ENCODE peak calls at places on chromosomes 13 and 19, in six cellular contexts. T, K, I, Y, R and P are unnamed samples. For H3K9me3, the result is how much of the 10 kb centered on the place peaks cover.

GRCh38 chr13:79779761-79780160 is 298.8 kb downstream of the NDFIP2 start:
- DNase-seq in R (no peak), I (no peak), K (peak), Y (peak), T (no peak), P (no peak)

GRCh38 chr19:33468361-33469170 is 53.0 kb downstream of the PEPD start:
- DNase-seq in T (no peak), I (no peak), K (no peak), Y (no peak), R (no peak), P (no peak)

GRCh38 chr13:40251343-40252032 is 415.0 kb downstream of the FOXO1 start:
- DNase-seq in K (no peak), T (no peak), Y (no peak), I (no peak), R (no peak), P (no peak)

GRCh38 chr19:30449673-30450072 is 77.5 kb downstream of the ZNF536 start:
- DNase-seq in T (no peak), I (no peak), K (no peak), Y (no peak), R (no peak), P (no peak)

GRCh38 chr19:40565355-40565754 is 11.3 kb upstream of the SHKBP1 start:
- DNase-seq in R (no peak), I (no peak), Y (no peak), K (no peak), T (no peak), P (no peak)

GRCh38 chr13:36244073-36244472 is 29.7 kb upstream of the SOHLH2 start:
- DNase-seq in Y (peak), K (no peak), R (no peak), I (no peak), T (no peak), P (no peak)

GRCh38 chr13:31885994-31886393 is 145.6 kb upstream of the FRY start:
- DNase-seq in Y (no peak), K (no peak), I (no peak), T (peak), R (no peak), P (no peak)

GRCh38 chr13:110307697-110308376 is 753 bp downstream of the COL4A2 start:
- DNase-seq in I (no peak), R (no peak), K (no peak), T (peak), Y (no peak), P (no peak)

GRCh38 chr19:54203151-54203611 is 2.5 kb downstream of the RPS9 start:
- DNase-seq in I (no peak), K (no peak), T (no peak), R (no peak), Y (peak), P (no peak)

GRCh38 chr19:2334986-2335846 is 6.7 kb downstream of the SPPL2B start:
- DNase-seq in K (no peak), T (no peak), R (no peak), Y (no peak), I (no peak), P (no peak)

GRCh38 chr13:74465279-74465678 is 331.1 kb upstream of the KLF12 start:
- DNase-seq in T (no peak), Y (no peak), I (no peak), K (no peak), R (no peak), P (no peak)

GRCh38 chr19:16117594-16118033 is 5.9 kb downstream of the RAB8A start:
- DNase-seq in K (no peak), I (no peak), Y (no peak), R (no peak), T (no peak), P (no peak)
- TF ChIP-seq CTCF in K (no peak), I (no peak), Y (peak), R (no peak), T (no peak), P (no peak)

DNA sequence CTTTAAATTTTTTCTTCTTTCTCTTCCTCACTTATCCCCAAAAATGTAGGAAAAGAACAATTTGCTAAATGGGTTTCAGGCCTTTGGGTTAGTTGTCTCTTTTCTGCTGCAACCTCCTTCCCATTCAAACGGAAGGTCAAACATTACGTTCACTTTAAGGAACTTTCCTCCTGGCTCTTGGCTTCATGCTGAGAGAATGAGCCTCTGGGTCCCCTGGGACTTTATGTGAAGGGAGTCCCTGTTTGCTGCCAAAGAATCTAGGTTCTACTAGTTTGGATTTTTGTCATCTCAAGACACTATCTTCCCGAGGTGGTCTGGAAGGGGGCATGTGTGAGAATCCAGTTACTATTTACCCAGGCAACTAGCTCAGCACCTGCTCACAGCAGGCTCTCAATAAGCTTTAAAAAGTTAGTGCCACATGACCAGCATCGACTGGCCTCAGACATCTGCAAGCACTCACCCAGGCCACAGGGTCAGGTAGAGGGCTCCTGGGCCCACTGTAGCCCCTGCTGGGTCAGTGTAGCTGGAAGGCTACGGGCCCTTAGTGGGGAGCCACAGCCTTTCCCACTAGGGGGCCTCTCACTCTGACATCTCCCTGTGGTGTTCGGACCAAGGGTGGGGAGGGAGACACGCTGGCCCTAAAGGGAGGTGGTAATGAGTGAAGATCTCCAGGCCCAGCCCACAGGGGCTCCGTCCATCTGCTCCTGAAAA is 40.5 kb downstream of the FAM124A start:
- DNase-seq in I (no peak), T (peak), K (no peak), Y (no peak), R (no peak), P (no peak)
- H3K27ac ChIP-seq in I (no peak), T (no peak), K (no peak), Y (no peak), R (peak), P (no peak)

DNA sequence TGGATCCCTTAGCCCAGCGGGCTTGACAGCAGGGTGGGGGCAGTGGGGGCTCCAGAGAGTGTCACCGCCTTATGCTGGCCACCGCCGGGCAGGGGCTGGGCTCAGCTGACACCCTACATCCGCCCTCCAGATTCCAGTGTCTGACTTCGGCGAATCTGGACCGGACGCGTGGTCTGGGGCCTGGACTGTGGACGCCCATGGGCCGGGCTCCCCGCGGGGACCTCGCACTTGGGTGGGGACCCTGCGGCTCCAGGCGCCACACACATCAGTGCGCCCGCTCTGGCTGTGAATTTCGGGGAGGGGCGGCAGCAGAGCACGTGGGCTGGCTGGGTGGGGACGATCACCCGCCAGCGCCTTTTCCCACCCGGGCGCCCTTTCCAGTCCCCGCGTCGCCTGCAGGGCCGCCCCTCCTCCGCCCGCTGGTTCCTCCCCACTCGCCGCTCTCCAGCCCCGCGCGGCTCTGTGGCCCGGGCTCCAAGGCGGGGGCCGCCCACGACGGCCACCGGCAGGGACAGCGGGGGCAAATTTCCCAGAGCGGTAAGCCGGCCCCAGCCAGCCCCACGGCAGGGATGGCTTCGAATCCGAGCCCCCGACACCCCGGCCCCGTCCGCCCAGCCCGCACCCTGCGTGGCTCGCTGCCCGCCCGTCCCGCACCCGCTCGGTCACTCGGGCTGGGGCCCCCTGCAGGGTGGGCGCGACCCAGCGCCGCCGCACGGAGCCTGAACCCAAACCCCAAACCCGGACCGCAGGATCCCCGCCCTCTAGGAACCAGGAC is 23.3 kb upstream of the ZNF99 start:
- DNase-seq in Y (no peak), R (no peak), K (no peak), I (no peak), T (no peak), P (no peak)
- H3K9me3 ChIP-seq in Y (under half), R (under half), K (under half), I (under half), T (under half), P (under half)

GRCh38 chr19:28560786-28561185 is 652.2 kb downstream of the UQCRFS1 start:
- DNase-seq in Y (no peak), K (no peak), T (no peak), R (no peak), I (no peak), P (no peak)
- TF ChIP-seq CTCF in Y (no peak), K (no peak), T (no peak), R (no peak), I (no peak), P (peak)

GRCh38 chr19:17861542-17862402 is 2.1 kb downstream of the RPL18A start:
- DNase-seq in I (no peak), K (no peak), T (no peak), Y (no peak), R (no peak), P (peak)
- H3K27ac ChIP-seq in I (no peak), K (peak), T (peak), Y (no peak), R (no peak), P (peak)

GRCh38 chr19:44164327-44164672 is 600 bp upstream of the ZNF226 start:
- DNase-seq in K (no peak), I (no peak), Y (no peak), T (no peak), R (no peak), P (no peak)
- H3K9me3 ChIP-seq in K (half or more), I (under half), Y (under half), T (under half), R (half or more), P (under half)

GRCh38 chr13:26623125-26623524 is 65.6 kb downstream of the WASF3 start:
- DNase-seq in K (no peak), I (no peak), R (no peak), T (peak), Y (no peak), P (no peak)

GRCh38 chr13:26629260-26629659 is 71.8 kb downstream of the WASF3 start:
- DNase-seq in Y (peak), T (no peak), K (no peak), I (no peak), R (no peak), P (no peak)

GRCh38 chr13:26624572-26624971 is 67.1 kb downstream of the WASF3 start:
- DNase-seq in I (no peak), T (no peak), R (no peak), Y (no peak), K (no peak), P (no peak)

GRCh38 chr13:26628706-26629105 is 71.2 kb downstream of the WASF3 start:
- DNase-seq in I (no peak), T (peak), K (no peak), R (no peak), Y (peak), P (no peak)
- TF ChIP-seq CTCF in I (no peak), T (peak), K (no peak), R (no peak), Y (peak), P (peak)

DNA sequence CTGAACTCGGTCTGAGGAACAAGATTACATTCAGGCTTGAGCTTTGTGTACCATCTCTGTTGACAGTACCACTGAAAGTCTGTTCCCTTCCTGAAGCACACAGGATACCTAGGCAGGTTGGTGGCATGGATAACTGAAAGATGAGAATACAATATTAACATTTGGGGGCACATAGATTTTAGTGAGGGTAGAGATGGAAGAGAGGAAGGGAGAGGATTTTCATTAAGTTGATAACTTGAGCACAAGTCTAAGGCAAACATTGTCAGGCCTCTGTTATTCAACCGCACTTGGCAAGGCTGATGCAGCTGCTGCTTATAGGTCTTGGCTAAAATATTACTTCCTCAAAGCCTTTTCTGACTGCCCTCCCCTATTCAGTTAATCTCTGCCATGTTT is 10.9 kb downstream of the MIR17HG start:
- DNase-seq in T (no peak), K (no peak), I (no peak), R (no peak), Y (no peak), P (no peak)
- H3K27ac ChIP-seq in T (peak), K (no peak), I (no peak), R (no peak), Y (no peak), P (no peak)